ENCODE peak calls at places on chromosome 21, in six cellular contexts. Z is heart right ventricle, T is body of pancreas, O is right atrium auricular region, U is PC-9, H is MM.1S. J is an unnamed sample. For H3K4me1, the result is how much of the 10 kb centered on the place peaks cover.

GRCh38 chr21:35321322-35322200 is 272.5 kb upstream of the RUNX1 start:
- DNase-seq in Z (no peak), T (no peak), O (no peak), U (no peak), H (no peak), J (no peak)

GRCh38 chr21:44051462-44051941 is 39.4 kb downstream of the TRAPPC10 start:
- DNase-seq in Z (peak), T (peak), O (peak), U (no peak), H (no peak), J (no peak)

GRCh38 chr21:22575165-22575584 is 1577.0 kb downstream of the NCAM2 start:
- DNase-seq in Z (no peak), T (no peak), O (no peak), U (no peak), H (peak), J (no peak)

GRCh38 chr21:44432841-44433790 is 22.2 kb upstream of the LRRC3 start:
- DNase-seq in Z (peak), T (peak), O (no peak), U (no peak), H (no peak), J (no peak)

GRCh38 chr21:35932232-35932911 is 128.0 kb downstream of the SETD4 start:
- DNase-seq in Z (peak), T (peak), O (peak), U (peak), H (peak), J (peak)

GRCh38 chr21:26064506-26064905 is 106.1 kb downstream of the APP start:
- DNase-seq in Z (no peak), T (no peak), O (no peak), U (no peak), H (no peak), J (no peak)

GRCh38 chr21:18986197-18986596 is 582.6 kb upstream of the TMPRSS15 start:
- DNase-seq in Z (no peak), T (no peak), O (no peak), U (no peak), H (no peak), J (no peak)

GRCh38 chr21:35316933-35317332 is 267.8 kb upstream of the RUNX1 start:
- DNase-seq in Z (no peak), T (no peak), O (no peak), U (no peak), H (no peak), J (no peak)

GRCh38 chr21:35217504-35218060 is 168.5 kb upstream of the RUNX1 start:
- DNase-seq in Z (no peak), T (no peak), O (no peak), U (peak), H (peak), J (peak)

GRCh38 chr21:44380876-44381275 is 27.5 kb downstream of the TRPM2 start:
- DNase-seq in Z (no peak), T (no peak), O (no peak), U (no peak), H (no peak), J (no peak)

GRCh38 chr21:46130721-46131720 is 24.4 kb downstream of the FTCD start:
- DNase-seq in Z (no peak), T (no peak), O (peak), U (no peak), H (no peak), J (no peak)

GRCh38 chr21:23452384-23453083 is 2154.7 kb downstream of the MRPL39 start:
- DNase-seq in Z (no peak), T (peak), O (no peak), U (no peak), H (peak), J (no peak)

GRCh38 chr21:45892156-45892919 is 89.2 kb upstream of the COL6A1 start:
- DNase-seq in Z (no peak), T (no peak), O (no peak), U (peak), H (no peak), J (no peak)

GRCh38 chr21:35611752-35612151 is 448.6 kb downstream of the SETD4 start:
- DNase-seq in Z (no peak), T (no peak), O (no peak), U (no peak), H (no peak), J (no peak)

GRCh38 chr21:46011267-46011967 is 29.8 kb downstream of the COL6A1 start:
- DNase-seq in Z (no peak), T (no peak), O (no peak), U (no peak), H (no peak), J (no peak)

GRCh38 chr21:16908087-16908486 is 604.8 kb upstream of the CXADR start:
- DNase-seq in Z (no peak), T (no peak), O (no peak), U (peak), H (no peak), J (no peak)

GRCh38 chr21:40143822-40144525 is 276.7 kb downstream of the PCP4 start:
- DNase-seq in Z (peak), T (peak), O (peak), U (peak), H (peak), J (no peak)

GRCh38 chr21:17454315-17455027 is 58.4 kb upstream of the CXADR start:
- DNase-seq in Z (no peak), T (peak), O (no peak), U (peak), H (peak), J (peak)

GRCh38 chr21:17370263-17370662 is 142.6 kb upstream of the CXADR start:
- DNase-seq in Z (no peak), T (peak), O (no peak), U (peak), H (no peak), J (no peak)

GRCh38 chr21:42469272-42469671 is 26.8 kb downstream of the RSPH1 start:
- DNase-seq in Z (no peak), T (no peak), O (no peak), U (no peak), H (peak), J (no peak)

GRCh38 chr21:42621828-42622199 is 31.6 kb upstream of the PDE9A start:
- DNase-seq in Z (no peak), T (no peak), O (no peak), U (no peak), H (no peak), J (no peak)

GRCh38 chr21:25169370-25169769 is 437.9 kb downstream of the MRPL39 start:
- DNase-seq in Z (no peak), T (no peak), O (no peak), U (no peak), H (no peak), J (no peak)

GRCh38 chr21:43361493-43362296 is 65.2 kb downstream of the SIK1 start:
- DNase-seq in Z (peak), T (no peak), O (peak), U (no peak), H (peak), J (no peak)

GRCh38 chr21:17925900-17926299 is 106.7 kb upstream of the C21orf91 start:
- DNase-seq in Z (peak), T (no peak), O (no peak), U (no peak), H (peak), J (no peak)

GRCh38 chr21:44083631-44084291 is 23.4 kb upstream of the PWP2 start:
- DNase-seq in Z (no peak), T (no peak), O (peak), U (no peak), H (no peak), J (no peak)

GRCh38 chr21:41777934-41778815 is 11.3 kb upstream of the RIPK4 start:
- DNase-seq in Z (peak), T (peak), O (peak), U (peak), H (no peak), J (peak)

GRCh38 chr21:36845070-36845469 is 121.4 kb downstream of the HLCS start:
- DNase-seq in Z (no peak), T (no peak), O (no peak), U (no peak), H (no peak), J (no peak)

GRCh38 chr21:44013380-44014088 is 1.4 kb downstream of the TRAPPC10 start:
- DNase-seq in Z (no peak), T (no peak), O (no peak), U (no peak), H (peak), J (peak)

GRCh38 chr21:36207577-36208320 is 51.1 kb downstream of the DOP1B start:
- DNase-seq in Z (no peak), T (no peak), O (no peak), U (peak), H (no peak), J (no peak)

GRCh38 chr21:21921410-21922232 is 923.4 kb downstream of the NCAM2 start:
- DNase-seq in Z (no peak), T (no peak), O (no peak), U (no peak), H (peak), J (no peak)

GRCh38 chr21:46243325-46243724 is 14.8 kb upstream of the LSS start:
- DNase-seq in Z (no peak), T (no peak), O (no peak), U (no peak), H (no peak), J (no peak)

GRCh38 chr21:42833439-42833815 is 45.9 kb downstream of the WDR4 start:
- DNase-seq in Z (peak), T (no peak), O (no peak), U (no peak), H (peak), J (no peak)

GRCh38 chr21:44497641-44498243 is 42.3 kb downstream of the KRTAP10-1 start:
- DNase-seq in Z (no peak), T (no peak), O (no peak), U (no peak), H (no peak), J (no peak)

GRCh38 chr21:25735895-25736597 is 1.3 kb downstream of the GABPA start:
- DNase-seq in Z (no peak), T (no peak), O (no peak), U (no peak), H (peak), J (no peak)

GRCh38 chr21:42062543-42063022 is 8.5 kb upstream of the UMODL1 start:
- DNase-seq in Z (no peak), T (no peak), O (no peak), U (no peak), H (peak), J (no peak)

GRCh38 chr21:46604975-46605758 is at the start of gene S100B:
- DNase-seq in Z (no peak), T (no peak), O (no peak), U (no peak), H (no peak), J (no peak)

GRCh38 chr21:35207322-35207721 is 158.2 kb upstream of the RUNX1 start:
- DNase-seq in Z (no peak), T (no peak), O (no peak), U (no peak), H (no peak), J (no peak)

GRCh38 chr21:34130598-34130985 is 57.2 kb downstream of the MRPS6 start:
- DNase-seq in Z (no peak), T (no peak), O (no peak), U (no peak), H (no peak), J (no peak)

GRCh38 chr21:34132202-34132601 is 58.8 kb downstream of the MRPS6 start:
- DNase-seq in Z (no peak), T (no peak), O (no peak), U (no peak), H (no peak), J (no peak)

GRCh38 chr21:34132905-34133304 is 59.5 kb downstream of the MRPS6 start:
- DNase-seq in Z (no peak), T (no peak), O (no peak), U (no peak), H (no peak), J (no peak)

GRCh38 chr21:34129971-34130597 is 56.7 kb downstream of the MRPS6 start:
- DNase-seq in Z (no peak), T (no peak), O (no peak), U (no peak), H (no peak), J (no peak)

GRCh38 chr21:34131586-34131985 is 58.2 kb downstream of the MRPS6 start:
- DNase-seq in Z (no peak), T (no peak), O (no peak), U (no peak), H (no peak), J (no peak)
- H3K4me1 ChIP-seq in Z (half or more), T (under half), O (under half), U (under half), H (under half), J (under half)

GRCh38 chr21:38903578-38904193 is 98.0 kb downstream of the ETS2 start:
- DNase-seq in Z (no peak), T (no peak), O (no peak), U (no peak), H (no peak), J (no peak)
- H3K27ac ChIP-seq in Z (peak), T (no peak), O (peak), U (no peak), H (no peak), J (no peak)

GRCh38 chr21:15616864-15617574 is 112.8 kb upstream of the USP25 start:
- DNase-seq in Z (no peak), T (no peak), O (no peak), U (no peak), H (no peak), J (no peak)

GRCh38 chr21:15617968-15618367 is 111.8 kb upstream of the USP25 start:
- DNase-seq in Z (no peak), T (no peak), O (no peak), U (peak), H (no peak), J (peak)

GRCh38 chr21:15614757-15615156 is 115.0 kb upstream of the USP25 start:
- DNase-seq in Z (no peak), T (no peak), O (no peak), U (no peak), H (no peak), J (no peak)
- H3K4me3 ChIP-seq in Z (no peak), T (no peak), O (no peak), U (no peak), H (no peak), J (no peak)

GRCh38 chr21:29302340-29302991 is 3.7 kb downstream of the BACH1 start:
- DNase-seq in Z (no peak), T (no peak), O (no peak), U (no peak), H (no peak), J (peak)
- H3K4me1 ChIP-seq in Z (half or more), T (half or more), O (under half), U (under half), H (under half), J (half or more)

GRCh38 chr21:29240136-29240535 is 58.6 kb upstream of the BACH1 start:
- DNase-seq in Z (no peak), T (no peak), O (no peak), U (no peak), H (no peak), J (no peak)

GRCh38 chr21:29238967-29239289 is 59.8 kb upstream of the BACH1 start:
- DNase-seq in Z (no peak), T (no peak), O (no peak), U (no peak), H (no peak), J (no peak)

GRCh38 chr21:29237110-29238051 is 61.3 kb upstream of the BACH1 start:
- DNase-seq in Z (peak), T (no peak), O (no peak), U (no peak), H (peak), J (no peak)

GRCh38 chr21:29235714-29236197 is 63.0 kb upstream of the BACH1 start:
- DNase-seq in Z (no peak), T (no peak), O (no peak), U (no peak), H (peak), J (no peak)

GRCh38 chr21:29238052-29238966 is 60.4 kb upstream of the BACH1 start:
- DNase-seq in Z (no peak), T (no peak), O (no peak), U (no peak), H (no peak), J (no peak)
- H3K27ac ChIP-seq in Z (peak), T (no peak), O (no peak), U (no peak), H (no peak), J (no peak)

GRCh38 chr21:32412162-32412997 is at the start of gene EVA1C:
- DNase-seq in Z (peak), T (peak), O (no peak), U (peak), H (no peak), J (peak)

GRCh38 chr21:32410291-32410690 is 2.2 kb upstream of the EVA1C start:
- DNase-seq in Z (no peak), T (no peak), O (no peak), U (no peak), H (no peak), J (no peak)

GRCh38 chr21:32412998-32413504 is 545 bp downstream of the EVA1C start:
- DNase-seq in Z (peak), T (peak), O (peak), U (no peak), H (no peak), J (no peak)

GRCh38 chr21:32411366-32412161 is 942 bp upstream of the EVA1C start:
- DNase-seq in Z (peak), T (peak), O (peak), U (peak), H (no peak), J (peak)

GRCh38 chr21:32410916-32411315 is 1.6 kb upstream of the EVA1C start:
- DNase-seq in Z (no peak), T (no peak), O (no peak), U (no peak), H (no peak), J (no peak)
- H3K4me3 ChIP-seq in Z (peak), T (no peak), O (peak), U (no peak), H (no peak), J (peak)

J was measured in SJSA1.